ENCODE peak calls at places on chromosomes 16 and 17, in nine cellular contexts. J is stomach, Z is nephron progenitor cell, F is Calu3, U is astrocyte of the spinal cord, L is adrenal gland, D is lower leg skin, S is psoas muscle, V is fibroblast of mammary gland. E is an unnamed sample.

GRCh38 chr17:7191069-7191468 is 11.9 kb upstream of the ASGR1 start:
- DNase-seq in J (no peak), Z (no peak), F (no peak), U (no peak), L (no peak), D (no peak), S (no peak), V (no peak), E (peak)

GRCh38 chr17:77145635-77146632 is 5.2 kb downstream of the SEC14L1 start:
- DNase-seq in J (peak), Z (peak), F (peak), U (peak), L (peak), D (peak), S (peak), V (peak), E (no peak)

GRCh38 chr17:9162275-9162985 is 141.1 kb downstream of the NTN1 start:
- DNase-seq in J (no peak), Z (peak), F (no peak), U (no peak), L (no peak), D (no peak), S (no peak), V (no peak), E (no peak)

GRCh38 chr16:74184839-74185238 is 111.8 kb upstream of the PSMD7 start:
- DNase-seq in J (no peak), Z (no peak), F (no peak), U (no peak), L (no peak), D (no peak), S (no peak), V (no peak), E (no peak)

GRCh38 chr17:45409659-45410076 is 23.0 kb downstream of the ARHGAP27 start:
- DNase-seq in J (no peak), Z (no peak), F (no peak), U (no peak), L (no peak), D (no peak), S (peak), V (no peak), E (no peak)

GRCh38 chr17:27430882-27431491 is 25.3 kb upstream of the KSR1 start:
- DNase-seq in J (peak), Z (peak), F (peak), U (peak), L (peak), D (no peak), S (no peak), V (peak), E (no peak)

GRCh38 chr17:37220609-37220953 is 155.2 kb upstream of the C17orf78 start:
- DNase-seq in J (no peak), Z (peak), F (no peak), U (peak), L (peak), D (no peak), S (no peak), V (peak), E (no peak)

GRCh38 chr17:15475620-15476354 is 8.4 kb upstream of the CDRT4 start:
- DNase-seq in J (no peak), Z (no peak), F (no peak), U (peak), L (no peak), D (no peak), S (no peak), V (peak), E (no peak)

GRCh38 chr17:27554152-27554551 is 76.8 kb upstream of the LGALS9 start:
- DNase-seq in J (no peak), Z (no peak), F (no peak), U (no peak), L (no peak), D (no peak), S (no peak), V (peak), E (no peak)

GRCh38 chr17:245020-245419 is 63.6 kb upstream of the DOC2B start:
- DNase-seq in J (no peak), Z (no peak), F (no peak), U (no peak), L (peak), D (peak), S (peak), V (no peak), E (peak)

GRCh38 chr17:55778389-55779118 is 27.7 kb downstream of the PCTP start:
- DNase-seq in J (no peak), Z (no peak), F (no peak), U (no peak), L (no peak), D (no peak), S (no peak), V (no peak), E (no peak)

GRCh38 chr17:7440113-7440822 is 956 bp downstream of the FGF11 start:
- DNase-seq in J (peak), Z (peak), F (peak), U (peak), L (peak), D (peak), S (peak), V (no peak), E (no peak)

GRCh38 chr17:33712120-33712519 is 419.0 kb upstream of the ASIC2 start:
- DNase-seq in J (no peak), Z (no peak), F (no peak), U (no peak), L (no peak), D (no peak), S (no peak), V (no peak), E (no peak)
- TF ChIP-seq CTCF in J (no peak), Z (no peak), F (no peak), U (no peak), L (no peak), D (no peak), S (no peak), V (no peak), E (no peak)

GRCh38 chr17:43170140-43170765 is 761 bp upstream of the NBR1 start:
- DNase-seq in J (peak), Z (peak), F (peak), U (peak), L (peak), D (peak), S (peak), V (peak), E (peak)

GRCh38 chr17:43175213-43176118 is 4.5 kb downstream of the NBR1 start:
- DNase-seq in J (no peak), Z (no peak), F (no peak), U (peak), L (no peak), D (no peak), S (no peak), V (peak), E (no peak)

GRCh38 chr17:43170766-43171681 is at the start of gene NBR1:
- DNase-seq in J (peak), Z (peak), F (peak), U (peak), L (peak), D (peak), S (peak), V (peak), E (peak)

GRCh38 chr17:43169561-43170139 is 1.4 kb upstream of the NBR1 start:
- DNase-seq in J (peak), Z (peak), F (peak), U (no peak), L (peak), D (peak), S (peak), V (peak), E (no peak)

DNA sequence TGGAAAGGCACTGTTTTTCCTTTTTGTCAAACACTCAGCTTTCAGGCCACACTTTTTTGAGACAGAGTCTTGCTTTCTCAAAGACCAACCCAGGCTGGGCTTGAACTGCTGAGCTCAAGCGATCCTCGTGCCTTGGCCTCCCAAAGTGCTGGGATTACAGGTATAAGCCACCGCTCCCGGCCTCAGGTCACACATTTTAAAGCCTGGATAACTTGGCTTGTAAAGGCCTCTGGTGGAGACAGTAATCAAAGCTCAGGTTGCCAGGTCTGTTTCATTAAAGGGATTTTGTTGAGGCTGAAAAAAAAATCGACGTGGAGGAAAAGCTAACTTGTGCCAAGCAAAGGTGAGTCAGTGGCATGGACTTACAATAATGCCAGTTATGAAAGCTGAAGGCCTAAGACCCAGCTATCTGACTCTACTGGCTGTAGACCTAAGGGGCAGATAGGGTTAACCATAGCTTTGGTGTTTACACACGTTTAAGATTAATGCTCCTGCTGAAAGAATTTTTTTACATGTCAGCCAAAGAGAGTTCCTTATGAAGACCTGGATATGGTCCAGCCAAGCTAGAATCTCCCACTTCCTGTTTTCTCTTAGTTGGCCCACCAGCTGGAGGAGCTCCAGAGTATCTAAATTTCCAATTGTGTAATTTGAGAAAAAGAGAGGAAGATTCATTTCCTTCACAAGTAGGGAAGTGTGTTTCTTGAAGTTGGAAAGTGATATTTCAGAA is 910 bp downstream of the NBR1 start:
- DNase-seq in J (no peak), Z (no peak), F (peak), U (peak), L (peak), D (no peak), S (no peak), V (peak), E (no peak)
- TF ChIP-seq CTCF in J (no peak), Z (no peak), F (peak), U (peak), L (peak), D (no peak), S (no peak), V (peak), E (peak)

GRCh38 chr16:55494994-55495421 is 13.9 kb upstream of the LPCAT2 start:
- DNase-seq in J (peak), Z (no peak), F (peak), U (peak), L (peak), D (peak), S (no peak), V (peak), E (no peak)
- TF ChIP-seq CTCF in J (peak), Z (no peak), F (no peak), U (peak), L (peak), D (no peak), S (peak), V (peak), E (peak)

GRCh38 chr16:88759245-88759975 is 25.6 kb downstream of the PIEZO1 start:
- DNase-seq in J (peak), Z (peak), F (no peak), U (peak), L (no peak), D (no peak), S (no peak), V (peak), E (no peak)
- TF ChIP-seq CTCF in J (no peak), Z (no peak), F (no peak), U (no peak), L (no peak), D (no peak), S (no peak), V (no peak), E (no peak)

GRCh38 chr16:31134625-31135534 is 647 bp downstream of the PRSS8 start:
- DNase-seq in J (peak), Z (peak), F (peak), U (no peak), L (no peak), D (peak), S (no peak), V (no peak), E (no peak)
- TF ChIP-seq CTCF in J (peak), Z (no peak), F (no peak), U (no peak), L (no peak), D (no peak), S (no peak), V (no peak), E (no peak)

GRCh38 chr17:46874906-46875305 is 23.5 kb downstream of the WNT9B start:
- DNase-seq in J (no peak), Z (no peak), F (no peak), U (no peak), L (no peak), D (no peak), S (no peak), V (no peak), E (peak)

GRCh38 chr17:46876926-46877325 is 25.5 kb downstream of the WNT9B start:
- DNase-seq in J (no peak), Z (no peak), F (no peak), U (no peak), L (no peak), D (no peak), S (no peak), V (no peak), E (no peak)

GRCh38 chr17:46875849-46876352 is 24.5 kb downstream of the WNT9B start:
- DNase-seq in J (no peak), Z (no peak), F (no peak), U (no peak), L (no peak), D (no peak), S (no peak), V (peak), E (no peak)

GRCh38 chr17:46877466-46877865 is 26.1 kb downstream of the WNT9B start:
- DNase-seq in J (no peak), Z (no peak), F (no peak), U (no peak), L (peak), D (no peak), S (no peak), V (no peak), E (no peak)

GRCh38 chr17:46876353-46876887 is 25.0 kb downstream of the WNT9B start:
- DNase-seq in J (peak), Z (peak), F (peak), U (no peak), L (no peak), D (no peak), S (no peak), V (no peak), E (peak)
- TF ChIP-seq CTCF in J (peak), Z (peak), F (peak), U (no peak), L (no peak), D (no peak), S (no peak), V (no peak), E (peak)

GRCh38 chr16:63720848-63721247 is 1401.0 kb downstream of the CDH11 start:
- DNase-seq in J (no peak), Z (no peak), F (no peak), U (no peak), L (no peak), D (no peak), S (no peak), V (no peak), E (no peak)
- TF ChIP-seq CTCF in J (no peak), Z (no peak), F (no peak), U (no peak), L (no peak), D (no peak), S (no peak), V (no peak), E (peak)

GRCh38 chr17:62995377-62995885 is 29.4 kb downstream of the TANC2 start:
- DNase-seq in J (peak), Z (peak), F (peak), U (peak), L (peak), D (no peak), S (no peak), V (peak), E (no peak)
- TF ChIP-seq CTCF in J (no peak), Z (peak), F (peak), U (peak), L (no peak), D (no peak), S (peak), V (peak), E (peak)